ENCODE peak calls at places on chromosomes 5 and 9, in eight cellular contexts. T, K, S, F, G, U, P and X are unnamed samples.

GRCh38 chr5:3380689-3381088 is 214.9 kb upstream of the IRX1 start:
- DNase-seq in K (no peak), G (no peak), T (no peak), U (no peak), F (no peak), S (no peak), P (no peak), X (no peak)

GRCh38 chr5:172051643-172052362 is 45.4 kb upstream of the FBXW11 start:
- DNase-seq in K (no peak), P (no peak), G (peak; percentile 22), T (no peak), F (no peak), S (no peak), U (no peak), X (no peak)

GRCh38 chr5:107672212-107673105 is 1.7 kb upstream of the EFNA5 start:
- DNase-seq in P (peak; percentile 15), G (peak; percentile 27), K (peak; percentile 86), T (peak; percentile 99), S (peak; percentile 88), U (no peak), F (peak; percentile 94), X (no peak)

GRCh38 chr5:160293901-160294561 is 18.3 kb downstream of the CCNJL start:
- DNase-seq in U (no peak), S (no peak), K (no peak), T (peak; percentile 83), G (no peak), F (no peak), P (peak; percentile 9), X (peak; percentile 83)

GRCh38 chr9:136020671-136021070 is 59.5 kb upstream of the UBAC1 start:
- DNase-seq in T (no peak), K (no peak), G (no peak), S (no peak), U (no peak), P (no peak), F (no peak), X (no peak)

GRCh38 chr9:80796662-80797426 is 892.5 kb downstream of the TLE1 start:
- DNase-seq in U (no peak), F (no peak), S (no peak), G (no peak), K (no peak), T (no peak), P (no peak), X (no peak)

GRCh38 chr9:136339173-136339957 is 12.0 kb downstream of the GPSM1 start:
- DNase-seq in P (peak; percentile 62), G (peak; percentile 71), T (peak; percentile 90), S (no peak), U (no peak), F (peak; percentile 32), K (peak; percentile 83), X (peak; percentile 76)

GRCh38 chr5:160458971-160459800 is 37.5 kb downstream of the PTTG1 start:
- DNase-seq in S (no peak), U (peak; percentile 92), G (no peak), P (no peak), F (no peak), K (no peak), T (no peak), X (no peak)

GRCh38 chr5:50839472-50839871 is 173.0 kb downstream of the PARP8 start:
- DNase-seq in T (no peak), P (no peak), F (no peak), S (no peak), G (no peak), U (no peak), K (no peak), X (no peak)

GRCh38 chr5:177546262-177546741 is 8.1 kb downstream of the FAM193B start:
- DNase-seq in G (no peak), F (peak; percentile 82), U (no peak), S (no peak), P (peak; percentile 93), T (no peak), K (no peak), X (no peak)

GRCh38 chr9:71911908-71912325 is 478 bp downstream of the C9orf85 start:
- DNase-seq in K (peak; percentile 34), G (no peak), S (no peak), P (no peak), F (no peak), T (no peak), U (no peak), X (no peak)

GRCh38 chr5:52915176-52915875 is 73.8 kb upstream of the ITGA2 start:
- DNase-seq in G (peak; percentile 50), K (peak; percentile 65), T (peak; percentile 69), F (peak; percentile 79), U (peak; percentile 27), P (peak; percentile 68), S (peak; percentile 70), X (peak; percentile 47)

GRCh38 chr9:98121096-98121495 is 2.1 kb upstream of the TRIM14 start:
- DNase-seq in F (no peak), G (peak; percentile 58), U (no peak), P (no peak), T (no peak), K (no peak), S (no peak), X (peak; percentile 66)

GRCh38 chr5:109989994-109990722 is 300.4 kb downstream of the MAN2A1 start:
- DNase-seq in P (peak; percentile 91), S (no peak), K (no peak), T (no peak), U (no peak), F (no peak), G (no peak), X (no peak)

GRCh38 chr5:1336749-1337489 is 8.0 kb downstream of the CLPTM1L start:
- DNase-seq in K (no peak), U (no peak), P (no peak), T (no peak), S (no peak), F (no peak), G (no peak), X (no peak)

GRCh38 chr9:133715866-133716563 is 22.1 kb downstream of the SARDH start:
- DNase-seq in T (peak; percentile 71), U (no peak), G (peak; percentile 30), S (no peak), F (no peak), P (peak; percentile 60), K (peak; percentile 85), X (no peak)

GRCh38 chr5:131795879-131796792 is 681 bp downstream of the FNIP1 start:
- DNase-seq in S (no peak), P (peak; percentile 32), K (peak; percentile 68), G (no peak), T (peak; percentile 68), U (no peak), F (no peak), X (peak; percentile 12)

GRCh38 chr5:991472-992267 is 16.9 kb upstream of the NKD2 start:
- DNase-seq in F (no peak), U (no peak), T (no peak), K (no peak), P (no peak), G (no peak), S (no peak), X (no peak)

GRCh38 chr5:110441035-110441434 is 285.4 kb downstream of the TMEM232 start:
- DNase-seq in S (peak; percentile 31), F (peak; percentile 22), T (peak; percentile 85), K (peak; percentile 17), P (peak; percentile 37), G (no peak), U (no peak), X (no peak)

GRCh38 chr5:89034588-89034987 is 151.6 kb upstream of the MEF2C start:
- DNase-seq in U (no peak), F (peak; percentile 53), G (no peak), P (no peak), T (no peak), S (no peak), K (no peak), X (no peak)

GRCh38 chr5:16489322-16489791 is 23.8 kb upstream of the ZNF622 start:
- DNase-seq in P (peak; percentile 30), G (no peak), U (no peak), S (peak; percentile 21), T (peak; percentile 65), F (peak; percentile 70), K (peak; percentile 54), X (no peak)

GRCh38 chr5:157548513-157549282 is 26.9 kb downstream of the ADAM19 start:
- DNase-seq in T (no peak), F (no peak), K (no peak), U (no peak), G (no peak), P (no peak), S (no peak), X (no peak)

GRCh38 chr9:35105571-35106342 is 2.8 kb upstream of the STOML2 start:
- DNase-seq in U (no peak), T (no peak), G (no peak), P (no peak), S (no peak), K (no peak), F (no peak), X (no peak)

DNA sequence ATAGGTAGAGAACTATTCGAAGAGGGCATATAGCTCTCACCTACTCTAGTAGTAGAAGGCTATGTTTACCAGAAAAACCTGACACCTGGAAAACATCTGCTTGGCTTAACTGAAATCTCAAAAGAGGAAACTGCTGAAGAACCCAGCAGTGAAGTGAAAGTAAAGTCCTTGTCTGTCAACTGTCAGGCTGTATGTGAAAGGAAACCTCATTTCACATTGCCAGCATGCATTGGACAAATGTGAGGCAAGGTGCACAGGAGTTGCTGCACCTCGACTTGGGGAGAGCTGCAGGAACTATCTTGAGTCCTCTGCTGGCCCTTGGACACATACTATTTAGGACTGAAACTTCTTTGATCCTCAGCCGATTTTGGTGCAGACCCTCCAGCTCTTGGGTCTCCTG is 53.3 kb downstream of the NREP start:
- DNase-seq in T (no peak), K (no peak), S (no peak), U (peak; percentile 71), F (no peak), P (no peak), G (no peak), X (no peak)
- TF ChIP-seq REST in T (no peak), K (no peak), S (no peak), U (no peak), F (no peak), P (no peak), G (no peak), X (no peak)

GRCh38 chr5:32836176-32836575 is 125.1 kb downstream of the NPR3 start:
- DNase-seq in F (no peak), U (no peak), S (no peak), P (no peak), G (no peak), T (no peak), K (no peak), X (no peak)
- TF ChIP-seq POLR2AphosphoS5 in F (no peak), U (no peak), S (no peak), P (no peak), G (no peak), T (no peak), K (no peak), X (no peak)

GRCh38 chr5:139088024-139088423 is 110.1 kb downstream of the SIL1 start:
- DNase-seq in F (no peak), K (no peak), T (no peak), S (no peak), G (no peak), P (no peak), U (no peak), X (no peak)
- TF ChIP-seq CTCF in F (no peak), K (no peak), T (no peak), S (no peak), G (no peak), P (no peak), U (no peak), X (no peak)

GRCh38 chr9:94794768-94795167 is 68.3 kb downstream of the AOPEP start:
- DNase-seq in F (no peak), K (no peak), T (no peak), U (no peak), S (no peak), P (no peak), G (no peak), X (no peak)
- TF ChIP-seq REST in F (no peak), K (no peak), T (no peak), U (no peak), S (no peak), P (no peak), G (no peak), X (no peak)